ENCODE peak calls at places on chromosomes 2 and 18, in eight cellular contexts. T is cardiac fibroblast, K is GM23338, H is Peyer's patch, W is heart right ventricle, U is mucosa of descending colon, B is foreskin fibroblast, Q is bronchial epithelial cell. R is an unnamed sample.

GRCh38 chr18:65439184-65439583 is 311.6 kb upstream of the CDH7 start:
- DNase-seq in T (no peak), K (peak), H (no peak), W (no peak), U (no peak), B (peak), Q (no peak), R (peak)

GRCh38 chr2:30406853-30407252 is 40.2 kb upstream of the LCLAT1 start:
- DNase-seq in T (no peak), K (no peak), H (no peak), W (no peak), U (no peak), B (no peak), Q (no peak), R (no peak)

GRCh38 chr2:204487447-204488229 is 57.6 kb upstream of the PARD3B start:
- DNase-seq in T (peak), K (no peak), H (no peak), W (no peak), U (no peak), B (peak), Q (no peak), R (peak)

GRCh38 chr2:2827691-2828315 is 496.7 kb upstream of the MYT1L start:
- DNase-seq in T (no peak), K (no peak), H (peak), W (no peak), U (no peak), B (no peak), Q (no peak), R (no peak)

GRCh38 chr2:221527759-221528444 is 44.2 kb downstream of the EPHA4 start:
- DNase-seq in T (no peak), K (no peak), H (no peak), W (peak), U (peak), B (no peak), Q (no peak), R (peak)

GRCh38 chr18:56709463-56709862 is 58.3 kb downstream of the WDR7 start:
- DNase-seq in T (peak), K (peak), H (peak), W (no peak), U (no peak), B (peak), Q (peak), R (peak)

GRCh38 chr2:32008811-32009478 is 1.9 kb downstream of the MEMO1 start:
- DNase-seq in T (peak), K (peak), H (no peak), W (no peak), U (no peak), B (peak), Q (peak), R (peak)

GRCh38 chr18:31091350-31091749 is 10.9 kb downstream of the DSC2 start:
- DNase-seq in T (no peak), K (no peak), H (no peak), W (peak), U (no peak), B (no peak), Q (no peak), R (no peak)

GRCh38 chr18:74480149-74480651 is 16.0 kb upstream of the CNDP2 start:
- DNase-seq in T (no peak), K (no peak), H (no peak), W (no peak), U (no peak), B (no peak), Q (peak), R (no peak)

GRCh38 chr2:141392517-141393213 is 738.2 kb downstream of the LRP1B start:
- DNase-seq in T (peak), K (no peak), H (no peak), W (no peak), U (no peak), B (peak), Q (peak), R (peak)

GRCh38 chr2:185583058-185583816 is 155.4 kb upstream of the FSIP2 start:
- DNase-seq in T (peak), K (peak), H (no peak), W (no peak), U (no peak), B (peak), Q (peak), R (peak)

DNA sequence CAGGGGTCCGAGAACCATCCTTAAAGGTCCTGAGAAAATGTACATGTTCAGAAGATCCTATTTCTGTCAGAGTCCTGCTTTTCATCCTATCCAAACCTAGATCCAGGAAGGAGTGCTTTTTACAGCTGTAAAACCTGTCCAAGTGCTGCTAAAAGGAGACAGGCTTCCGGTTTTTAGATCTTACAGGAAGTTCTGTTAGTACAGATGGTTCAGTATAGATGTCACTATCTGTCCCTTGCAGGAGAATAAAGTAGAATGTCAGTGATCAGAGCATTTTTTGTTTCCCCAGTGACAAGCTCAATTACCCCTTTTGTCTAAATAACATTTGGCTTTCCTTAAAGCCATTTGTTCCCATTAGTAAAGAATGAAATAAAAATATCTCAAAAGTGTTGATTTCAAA is 98.3 kb downstream of the NRP2 start:
- DNase-seq in T (no peak), K (no peak), H (no peak), W (no peak), U (no peak), B (no peak), Q (no peak), R (no peak)
- H3K4me3 ChIP-seq in T (no peak), K (no peak), H (no peak), W (no peak), U (no peak), B (no peak), Q (no peak), R (no peak)

GRCh38 chr2:151632993-151633592 is 101.2 kb downstream of the NEB start:
- DNase-seq in T (peak), K (peak), H (no peak), W (no peak), U (no peak), B (peak), Q (peak), R (peak)
- TF ChIP-seq CTCF in T (peak), K (peak), H (no peak), W (peak), U (no peak), B (peak), Q (no peak), R (peak)

DNA sequence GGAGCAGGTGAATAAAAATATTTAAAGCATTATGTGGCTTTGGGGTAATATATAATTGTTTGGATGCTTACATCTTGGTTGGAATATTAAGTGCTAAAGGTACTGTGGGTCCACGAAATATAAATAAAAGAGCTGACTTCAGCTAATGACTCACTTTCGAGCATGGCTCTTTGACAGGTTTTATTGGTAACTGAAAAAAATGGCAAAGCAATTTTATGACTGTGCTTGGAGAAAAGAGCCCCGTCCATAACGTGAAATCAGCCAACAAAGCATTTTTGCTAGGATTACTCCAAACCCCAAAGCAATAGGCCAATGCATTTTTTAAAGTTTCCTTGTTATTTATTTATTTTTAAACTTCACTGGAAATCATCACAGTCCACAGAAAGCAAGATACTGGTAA is 397.2 kb upstream of the CDH19 start:
- DNase-seq in T (no peak), K (no peak), H (no peak), W (no peak), U (no peak), B (no peak), Q (no peak), R (no peak)
- H3K4me3 ChIP-seq in T (no peak), K (no peak), H (no peak), W (no peak), U (no peak), B (no peak), Q (no peak), R (no peak)

DNA sequence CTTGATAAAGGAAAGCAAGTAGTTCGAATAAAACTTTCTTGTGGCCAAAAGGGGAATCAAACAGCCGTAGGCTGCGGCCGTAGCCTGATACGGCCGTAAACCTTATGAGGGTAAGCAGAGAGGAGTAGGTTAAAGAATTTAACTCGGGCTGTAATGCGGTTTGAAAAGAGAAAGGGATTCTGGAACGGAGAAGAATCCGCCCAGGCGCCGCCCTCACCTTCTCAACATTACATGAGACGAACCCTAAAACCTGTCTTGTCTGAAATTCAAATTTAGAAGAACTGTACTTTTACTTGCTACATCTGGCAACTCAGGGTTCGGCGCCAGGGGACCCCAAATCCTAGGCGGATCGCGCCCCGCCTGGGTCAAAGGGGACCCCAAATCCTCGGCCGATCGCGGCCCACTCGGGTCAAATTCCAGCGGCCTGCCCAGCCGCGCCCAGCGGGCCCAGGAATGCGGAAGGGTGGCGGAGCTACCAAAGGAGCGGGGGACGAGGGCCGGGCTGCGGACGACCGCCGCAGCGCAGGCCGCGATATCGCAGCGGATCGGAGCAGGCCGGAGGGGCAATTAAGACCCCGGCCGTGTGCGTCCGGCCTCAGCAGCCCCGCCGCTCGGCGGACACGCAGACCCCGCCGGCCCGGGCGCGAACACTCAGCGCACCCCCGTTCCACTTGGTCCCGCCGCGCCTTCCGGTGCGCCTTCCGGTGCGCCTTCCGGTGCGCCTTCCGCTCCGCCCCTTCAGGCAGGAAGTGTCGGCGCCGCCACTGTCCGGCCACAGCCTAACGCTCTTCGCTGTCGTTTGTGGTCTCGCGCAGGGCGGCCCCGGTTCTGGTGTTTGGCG is at the start of gene MYL12B:
- DNase-seq in T (peak), K (peak), H (peak), W (peak), U (peak), B (peak), Q (peak), R (peak)
- TF ChIP-seq CTCF in T (no peak), K (no peak), H (peak), W (no peak), U (no peak), B (no peak), Q (no peak), R (peak)

GRCh38 chr2:234243871-234244565 is 193.5 kb downstream of the SPP2 start:
- DNase-seq in T (peak), K (no peak), H (no peak), W (no peak), U (no peak), B (no peak), Q (peak), R (peak)

GRCh38 chr2:234240917-234241316 is 190.4 kb downstream of the SPP2 start:
- DNase-seq in T (peak), K (no peak), H (no peak), W (no peak), U (no peak), B (peak), Q (peak), R (no peak)

GRCh38 chr2:234242446-234242810 is 191.9 kb downstream of the SPP2 start:
- DNase-seq in T (no peak), K (no peak), H (no peak), W (no peak), U (no peak), B (no peak), Q (no peak), R (no peak)

GRCh38 chr2:234245945-234246344 is 195.4 kb downstream of the SPP2 start:
- DNase-seq in T (peak), K (no peak), H (no peak), W (no peak), U (no peak), B (peak), Q (peak), R (peak)

GRCh38 chr2:234241656-234242445 is 191.3 kb downstream of the SPP2 start:
- DNase-seq in T (peak), K (no peak), H (no peak), W (no peak), U (no peak), B (peak), Q (peak), R (peak)
- H3K4me3 ChIP-seq in T (no peak), K (no peak), H (no peak), W (no peak), U (no peak), B (no peak), Q (no peak), R (no peak)

GRCh38 chr2:137659616-137660015 is 304.7 kb upstream of the HNMT start:
- DNase-seq in T (peak), K (peak), H (no peak), W (no peak), U (no peak), B (peak), Q (peak), R (no peak)
- TF ChIP-seq CTCF in T (no peak), K (peak), H (peak), W (no peak), U (no peak), B (no peak), Q (peak), R (no peak)

GRCh38 chr2:165609672-165610071 is 140.2 kb downstream of the CSRNP3 start:
- DNase-seq in T (no peak), K (no peak), H (no peak), W (no peak), U (no peak), B (no peak), Q (no peak), R (no peak)
- H3K4me3 ChIP-seq in T (no peak), K (no peak), H (no peak), W (no peak), U (no peak), B (no peak), Q (no peak), R (no peak)

R was measured in choroid plexus epithelial cell.